ENCODE peak calls at places on chromosomes 6 and 20, in seven cellular contexts. V is NCI-H345; P is activated T-helper 1 cell treated with anti-CD3 and anti-CD28 coated beads, Interleukin-2, amount 50 U/mL, for 16 hours; E is AG04449; Z is ELR; G is fibroblast of mammary gland; H is activated naive CD4-positive, alpha-beta T cell treated with anti-CD3 and anti-CD28 coated beads, Interleukin-2, amount 10 ng/mL, durations not matched to agents 7 days and 5 days. M is an unnamed sample.

GRCh38 chr20:57102160-57102559 is 164.3 kb downstream of the BMP7 start:
- DNase-seq in G (no peak), E (no peak), Z (no peak), P (no peak), H (no peak), V (no peak), M (no peak)

GRCh38 chr6:134823635-134824034 is 126.3 kb downstream of the ALDH8A1 start:
- DNase-seq in H (no peak), E (no peak), V (no peak), Z (no peak), P (no peak), G (no peak), M (no peak)

GRCh38 chr6:36962874-36963273 is 8.3 kb downstream of the PI16 start:
- DNase-seq in P (peak), E (no peak), Z (peak), V (no peak), H (peak), G (peak), M (peak)

GRCh38 chr20:17557675-17558006 is 12.2 kb upstream of the DSTN start:
- DNase-seq in H (no peak), V (peak), E (no peak), P (no peak), Z (peak), G (peak), M (no peak)

GRCh38 chr6:164286021-164286420 is 871.5 kb downstream of the QKI start:
- DNase-seq in H (no peak), E (no peak), G (peak), V (peak), Z (no peak), P (no peak), M (no peak)

GRCh38 chr6:6825986-6826901 is 237.7 kb downstream of the LY86 start:
- DNase-seq in Z (peak), H (no peak), E (no peak), G (no peak), P (no peak), V (peak), M (no peak)

GRCh38 chr6:106882133-106882532 is 92.4 kb downstream of the CD24 start:
- DNase-seq in V (no peak), E (no peak), G (no peak), P (no peak), Z (no peak), H (no peak), M (no peak)

GRCh38 chr6:97913721-97914120 is 630.7 kb upstream of the MMS22L start:
- DNase-seq in Z (no peak), G (no peak), V (no peak), H (no peak), E (no peak), P (no peak), M (no peak)

GRCh38 chr6:33116881-33117711 is 41.3 kb downstream of the HLA-DPB1 start:
- DNase-seq in E (no peak), V (no peak), G (no peak), H (no peak), P (no peak), Z (peak), M (no peak)